ENCODE peak calls at places on chromosomes 11 and 22, in seven cellular contexts. G, C, I, M, Q, L and A are unnamed samples.

GRCh38 chr11:38824573-38824972 is 2226.5 kb upstream of the RAG2 start:
- DNase-seq in G (no peak), C (peak), I (no peak), M (no peak), Q (no peak), L (peak), A (no peak)

GRCh38 chr22:27835446-27835845 is 33.9 kb upstream of the MN1 start:
- DNase-seq in G (no peak), C (peak), I (no peak), M (peak), Q (no peak), L (no peak), A (no peak)

GRCh38 chr11:11451501-11452005 is 98.5 kb upstream of the CSNK2A3 start:
- DNase-seq in G (no peak), C (peak), I (no peak), M (no peak), Q (no peak), L (peak), A (no peak)

GRCh38 chr11:47415949-47416472 is 7.6 kb downstream of the SLC39A13 start:
- DNase-seq in G (peak), C (peak), I (peak), M (peak), Q (peak), L (no peak), A (peak)

GRCh38 chr22:39690901-39691620 is 120.5 kb downstream of the CACNA1I start:
- DNase-seq in G (no peak), C (no peak), I (no peak), M (no peak), Q (no peak), L (no peak), A (no peak)

GRCh38 chr11:7904910-7905309 is 26.2 kb downstream of the OR10A6 start:
- DNase-seq in G (no peak), C (peak), I (no peak), M (no peak), Q (no peak), L (no peak), A (no peak)

GRCh38 chr11:76641905-76642304 is 28.6 kb downstream of the LRRC32 start:
- DNase-seq in G (no peak), C (no peak), I (no peak), M (no peak), Q (no peak), L (no peak), A (no peak)

GRCh38 chr11:111913997-111914396 is 1.5 kb downstream of the HSPB2 start:
- DNase-seq in G (no peak), C (peak), I (no peak), M (peak), Q (no peak), L (peak), A (no peak)

GRCh38 chr22:33920927-33921575 is 775 bp upstream of the LARGE1 start:
- DNase-seq in G (peak), C (peak), I (peak), M (peak), Q (peak), L (peak), A (peak)

GRCh38 chr22:33919591-33920501 is at the start of gene LARGE1:
- DNase-seq in G (peak), C (peak), I (peak), M (peak), Q (peak), L (peak), A (no peak)

GRCh38 chr22:33918676-33919590 is 1.3 kb downstream of the LARGE1 start:
- DNase-seq in G (no peak), C (peak), I (no peak), M (no peak), Q (no peak), L (peak), A (no peak)

GRCh38 chr22:33914699-33915098 is 5.6 kb downstream of the LARGE1 start:
- DNase-seq in G (no peak), C (no peak), I (no peak), M (no peak), Q (no peak), L (no peak), A (no peak)

DNA sequence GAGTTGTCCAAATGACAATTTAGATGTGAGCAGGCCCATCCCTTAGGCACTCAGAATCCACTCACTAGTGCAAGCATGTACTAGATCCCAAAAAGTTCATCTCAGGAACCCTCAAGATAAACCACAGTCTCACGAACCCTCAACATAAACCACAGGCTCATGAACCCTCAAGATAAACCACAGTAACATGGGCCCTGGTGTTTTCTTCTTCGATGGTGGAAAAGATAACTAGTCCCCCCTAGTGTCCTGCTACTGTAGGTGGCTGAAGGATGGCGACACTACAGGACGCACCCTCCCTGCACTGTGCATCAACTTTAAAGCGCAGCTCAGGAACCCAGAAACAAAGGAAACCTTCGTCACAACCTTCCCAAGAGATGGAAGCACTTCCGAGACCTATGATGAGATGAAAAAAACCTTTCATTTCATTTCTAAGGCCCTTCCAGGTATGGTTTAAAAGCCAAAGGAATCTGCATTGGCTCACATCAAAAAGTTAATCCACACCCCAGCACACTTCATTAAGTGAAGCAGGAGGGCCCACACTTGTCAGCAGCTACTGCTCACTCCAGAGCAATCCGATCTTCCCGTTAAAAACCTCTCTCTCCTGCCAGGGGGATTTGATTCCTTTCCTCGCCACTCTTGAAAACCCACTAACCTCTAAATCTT is 2.4 kb downstream of the LARGE1 start:
- DNase-seq in G (no peak), C (peak), I (no peak), M (no peak), Q (no peak), L (peak), A (no peak)
- TF ChIP-seq CTCF in G (no peak), C (peak), I (no peak), M (no peak), Q (peak), L (peak), A (peak)

DNA sequence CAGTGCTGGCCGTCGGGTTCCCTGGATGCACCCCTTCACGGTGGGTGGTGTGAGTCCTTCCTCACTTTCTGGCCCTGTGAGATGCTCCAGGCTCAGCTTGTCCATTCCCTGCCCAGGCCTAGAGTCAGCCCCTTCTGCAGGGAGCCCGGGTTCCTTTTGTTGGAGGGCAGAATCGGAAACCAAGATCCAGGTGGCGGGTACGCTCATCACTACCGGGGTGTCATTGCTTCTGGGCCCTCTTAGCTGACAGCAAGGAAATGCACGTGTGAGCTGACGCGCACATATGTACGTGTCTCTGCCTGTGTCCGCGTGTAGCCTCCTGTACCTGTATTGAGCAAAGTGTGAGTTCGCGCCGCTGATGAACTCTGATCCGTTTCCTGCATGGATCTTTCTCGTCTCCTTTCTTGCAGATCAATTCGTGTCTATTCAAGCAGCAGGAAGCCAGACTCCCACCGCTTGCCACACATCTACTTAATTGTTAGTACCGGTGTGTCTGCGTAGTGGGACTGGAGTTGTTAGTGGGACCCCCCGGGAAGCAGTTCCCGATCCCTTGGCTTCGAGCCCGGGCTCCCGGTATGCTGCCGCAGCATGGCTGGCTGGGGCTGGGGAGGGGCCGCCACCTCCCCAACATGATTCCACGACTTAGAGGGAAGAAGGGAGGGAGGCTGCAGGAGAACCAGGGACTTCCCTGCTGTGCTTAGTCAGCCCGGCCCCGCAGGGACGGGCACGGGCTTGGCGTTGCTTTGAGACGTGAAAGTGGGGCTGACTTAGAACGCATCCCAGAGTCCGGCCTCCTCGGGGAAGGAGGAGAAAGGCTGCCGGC is 35.9 kb upstream of the GRAMD4 start:
- DNase-seq in G (no peak), C (peak), I (no peak), M (no peak), Q (peak), L (no peak), A (no peak)
- H3K4me3 ChIP-seq in G (no peak), C (no peak), I (no peak), M (no peak), Q (no peak), L (no peak), A (no peak)

DNA sequence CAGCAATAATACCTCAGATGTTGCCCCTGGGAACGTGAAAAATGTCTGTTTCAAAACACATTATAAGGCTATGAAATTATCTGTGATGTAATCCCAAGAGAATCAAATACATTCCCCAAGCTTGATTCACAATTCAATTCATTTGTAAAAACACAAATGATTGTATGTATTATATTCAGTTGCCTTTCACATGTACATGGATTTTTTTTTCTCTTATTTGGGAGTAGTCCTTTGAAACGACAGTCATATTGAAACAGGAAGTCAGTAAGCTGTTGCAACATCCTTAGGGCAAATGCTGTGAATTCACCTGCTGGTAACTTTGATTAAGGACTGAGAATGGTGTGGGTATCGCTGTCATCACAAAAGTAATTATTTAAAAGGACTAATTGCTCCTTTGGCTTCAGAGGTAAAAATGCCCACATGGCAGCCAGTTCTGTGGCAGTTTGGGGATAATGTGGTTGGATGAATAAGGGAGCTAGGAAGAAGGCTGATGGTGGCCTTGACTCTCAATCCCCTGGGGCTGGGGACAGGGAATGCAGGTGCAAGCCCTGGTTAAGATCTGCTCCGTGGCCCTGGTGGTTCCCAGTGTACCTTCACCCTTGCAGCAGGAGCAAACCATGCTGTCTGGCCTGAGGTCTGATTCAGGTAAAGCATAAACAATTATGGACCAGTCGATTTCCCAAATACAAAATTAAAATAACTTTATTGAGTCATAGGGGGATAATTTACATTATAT is 13.3 kb downstream of the EHF start:
- DNase-seq in G (no peak), C (peak), I (no peak), M (no peak), Q (no peak), L (peak), A (no peak)
- TF ChIP-seq CTCF in G (no peak), C (no peak), I (no peak), M (no peak), Q (no peak), L (peak), A (no peak)

GRCh38 chr11:20609727-20610707 is 10.6 kb downstream of the SLC6A5 start:
- DNase-seq in G (peak), C (peak), I (peak), M (peak), Q (peak), L (peak), A (peak)
- H3K4me3 ChIP-seq in G (no peak), C (no peak), I (peak), M (no peak), Q (peak), L (no peak), A (no peak)

GRCh38 chr11:43933608-43934358 is 8.7 kb upstream of the C11orf96 start:
- DNase-seq in G (no peak), C (peak), I (no peak), M (no peak), Q (no peak), L (no peak), A (no peak)
- TF ChIP-seq CTCF in G (no peak), C (peak), I (no peak), M (no peak), Q (no peak), L (no peak), A (no peak)

GRCh38 chr22:26670459-26670858 is 13.1 kb downstream of the MIAT start:
- DNase-seq in G (no peak), C (no peak), I (no peak), M (no peak), Q (no peak), L (no peak), A (no peak)

GRCh38 chr22:26673485-26673884 is 16.1 kb downstream of the MIAT start:
- DNase-seq in G (no peak), C (no peak), I (no peak), M (no peak), Q (no peak), L (no peak), A (no peak)

GRCh38 chr22:26671317-26672059 is 14.1 kb downstream of the MIAT start:
- DNase-seq in G (no peak), C (no peak), I (no peak), M (peak), Q (no peak), L (no peak), A (no peak)

GRCh38 chr22:26672590-26673468 is 15.4 kb downstream of the MIAT start:
- DNase-seq in G (peak), C (peak), I (peak), M (peak), Q (peak), L (peak), A (peak)

DNA sequence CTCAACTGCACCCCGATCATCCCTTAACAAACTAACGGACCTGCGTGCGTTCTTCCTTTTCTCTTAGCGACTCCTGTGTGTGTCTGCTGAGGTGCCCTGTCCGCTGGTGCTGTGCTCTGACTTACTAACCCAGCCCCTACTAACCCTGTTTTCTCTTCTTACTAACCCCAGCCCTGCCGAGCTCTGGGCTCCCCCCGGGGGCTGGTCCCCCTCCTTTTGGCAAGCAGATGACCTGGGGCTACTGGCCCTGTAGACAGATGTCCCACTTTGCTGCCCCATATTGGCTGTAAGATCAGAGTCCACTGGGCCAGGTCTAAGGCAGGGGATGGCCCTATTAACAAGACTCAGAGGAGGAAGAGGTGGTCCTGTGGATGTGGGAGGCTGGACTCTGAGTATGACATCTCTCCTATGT is 14.7 kb downstream of the MIAT start:
- DNase-seq in G (no peak), C (no peak), I (no peak), M (no peak), Q (no peak), L (no peak), A (no peak)
- H3K4me3 ChIP-seq in G (no peak), C (peak), I (peak), M (peak), Q (peak), L (no peak), A (peak)

DNA sequence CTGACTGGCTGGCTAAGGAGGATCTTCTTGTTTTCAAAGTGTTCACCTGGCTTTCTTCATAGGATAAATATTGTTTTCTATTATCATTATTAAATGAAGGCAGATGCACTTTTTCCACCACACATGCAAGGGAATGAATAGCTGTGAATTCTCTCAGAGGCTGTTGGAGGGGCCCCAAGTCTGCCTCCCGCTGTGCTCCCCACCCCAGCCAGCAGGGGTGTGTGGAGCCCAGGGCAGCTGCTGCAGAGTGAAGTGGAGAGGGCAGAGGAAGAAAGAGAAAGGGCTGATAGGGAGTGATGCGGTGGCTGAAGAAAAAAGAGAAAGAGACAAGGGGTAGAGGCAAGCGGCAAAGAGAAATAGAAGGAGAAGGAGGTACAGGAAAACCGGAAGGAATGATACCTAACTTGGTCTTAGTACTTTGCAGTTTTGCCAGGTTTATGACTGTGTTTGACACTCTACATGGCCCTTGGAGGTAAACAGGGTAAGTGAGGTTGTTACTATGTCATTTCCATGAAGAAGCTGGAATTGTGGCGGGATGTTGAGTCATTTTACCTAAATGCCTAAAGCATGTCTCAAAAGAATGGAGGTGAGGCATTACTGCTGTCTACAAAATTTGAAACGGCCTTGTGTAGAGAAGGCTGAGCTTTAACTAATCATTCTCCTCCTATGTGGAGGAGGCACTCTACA is 145.7 kb upstream of the B3GAT1 start:
- DNase-seq in G (no peak), C (no peak), I (no peak), M (no peak), Q (no peak), L (no peak), A (no peak)
- TF ChIP-seq CTCF in G (no peak), C (no peak), I (no peak), M (no peak), Q (no peak), L (no peak), A (no peak)

GRCh38 chr11:65736810-65737209 is 16.2 kb upstream of the RNASEH2C start:
- DNase-seq in G (no peak), C (no peak), I (no peak), M (no peak), Q (no peak), L (no peak), A (no peak)
- H3K4me3 ChIP-seq in G (no peak), C (no peak), I (no peak), M (no peak), Q (no peak), L (no peak), A (no peak)

DNA sequence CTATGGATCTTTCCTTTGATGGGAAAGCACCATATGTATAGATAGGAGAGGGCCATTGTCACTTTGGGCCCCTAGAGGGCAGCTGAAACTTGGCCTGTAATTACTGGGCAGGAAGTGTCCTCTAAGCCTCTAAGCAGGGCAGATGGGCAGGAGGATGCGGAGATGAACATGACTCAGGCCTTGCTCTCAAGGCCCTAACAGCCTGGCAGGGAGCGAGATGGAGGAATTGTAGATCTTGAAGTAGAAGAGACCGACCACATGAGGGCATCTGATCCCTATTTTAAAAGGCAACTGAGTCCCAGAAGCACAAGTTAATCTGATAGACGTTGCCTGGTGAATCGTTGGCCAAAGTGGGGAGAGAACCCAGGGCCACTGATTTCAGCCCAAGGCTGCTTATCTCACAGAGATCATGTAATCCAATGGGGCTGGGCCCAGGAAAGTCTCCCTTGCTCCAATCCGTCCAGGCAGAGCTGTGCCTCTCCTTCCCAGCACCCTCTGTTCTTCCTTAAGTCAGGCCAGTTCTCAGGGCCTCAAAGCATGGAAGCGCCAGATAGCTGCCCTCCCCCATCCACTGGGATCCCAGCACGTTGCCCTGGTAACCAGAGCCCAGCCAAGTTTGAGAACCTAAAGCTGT is 2.5 kb upstream of the SEPTIN3 start:
- DNase-seq in G (no peak), C (peak), I (no peak), M (peak), Q (no peak), L (peak), A (peak)
- TF ChIP-seq CTCF in G (no peak), C (peak), I (no peak), M (no peak), Q (peak), L (peak), A (peak)